ENCODE peak calls at places on chromosomes 5 and 9, in ten cellular contexts. E, G, D, A, L, C, V, R, F and S are unnamed samples.

GRCh38 chr5:170633235-170634041 is 129.6 kb downstream of the KCNIP1 start:
- DNase-seq in D (peak; percentile 65), L (peak; percentile 27), G (no peak), F (peak; percentile 84), C (peak; percentile 82), R (peak; percentile 50), V (peak; percentile 84), E (peak; percentile 90), A (peak; percentile 85), S (no peak)

GRCh38 chr5:133841831-133842750 is 126.3 kb downstream of the C5orf15 start:
- DNase-seq in F (no peak), L (no peak), G (no peak), R (no peak), E (no peak), C (no peak), D (no peak), V (no peak), A (no peak), S (no peak)

GRCh38 chr9:98225015-98225442 is 30.4 kb downstream of the TBC1D2 start:
- DNase-seq in G (no peak), E (no peak), D (no peak), C (no peak), F (no peak), L (no peak), R (no peak), V (no peak), A (no peak), S (peak; percentile 79)

GRCh38 chr9:7117676-7118561 is 360.1 kb downstream of the KDM4C start:
- DNase-seq in E (peak; percentile 69), C (no peak), R (no peak), A (peak; percentile 93), G (peak; percentile 13), L (peak; percentile 56), D (peak; percentile 58), F (no peak), V (no peak), S (no peak)

GRCh38 chr9:77917800-77918199 is 113.8 kb downstream of the GNAQ start:
- DNase-seq in A (no peak), E (no peak), D (no peak), F (no peak), L (no peak), R (no peak), C (no peak), G (no peak), V (no peak), S (no peak)

GRCh38 chr5:89342106-89342876 is 459.3 kb upstream of the MEF2C start:
- DNase-seq in C (no peak), F (no peak), L (peak; percentile 37), V (peak; percentile 96), E (peak; percentile 87), D (peak; percentile 86), G (no peak), R (no peak), A (peak; percentile 87), S (no peak)

GRCh38 chr5:127431977-127432376 is 85.5 kb upstream of the PRRC1 start:
- DNase-seq in G (no peak), R (no peak), D (no peak), V (no peak), A (no peak), E (no peak), L (no peak), F (no peak), C (no peak), S (no peak)

GRCh38 chr9:78121488-78121887 is 89.9 kb upstream of the GNAQ start:
- DNase-seq in V (peak; percentile 38), G (no peak), C (peak; percentile 67), F (peak; percentile 76), R (peak; percentile 35), L (peak; percentile 54), E (peak; percentile 81), A (peak; percentile 66), D (peak; percentile 58), S (peak; percentile 56)

GRCh38 chr5:41637424-41637823 is 127.0 kb upstream of the PLCXD3 start:
- DNase-seq in A (no peak), F (no peak), E (no peak), D (no peak), G (no peak), C (no peak), R (no peak), L (no peak), V (peak; percentile 18), S (peak; percentile 18)

GRCh38 chr9:34047864-34048729 is 590 bp downstream of the UBAP2 start:
- DNase-seq in E (peak; percentile 6), R (peak; percentile 6), D (no peak), V (peak; percentile 14), F (peak; percentile 42), A (peak; percentile 23), L (peak; percentile 54), G (peak; percentile 62), C (no peak), S (peak; percentile 59)

GRCh38 chr9:127524373-127524772 is 73.1 kb downstream of the LRSAM1 start:
- DNase-seq in C (no peak), L (no peak), V (peak; percentile 85), E (no peak), A (no peak), D (peak; percentile 56), F (no peak), R (no peak), G (no peak), S (no peak)

GRCh38 chr9:127522727-127523126 is 71.4 kb downstream of the LRSAM1 start:
- DNase-seq in V (no peak), D (no peak), G (no peak), R (no peak), C (no peak), A (peak; percentile 37), F (no peak), L (peak; percentile 79), E (no peak), S (no peak)

GRCh38 chr9:127521919-127522304 is 70.6 kb downstream of the LRSAM1 start:
- DNase-seq in G (no peak), L (peak; percentile 63), E (no peak), D (no peak), V (no peak), R (no peak), F (no peak), C (no peak), A (no peak), S (no peak)

GRCh38 chr9:127520941-127521918 is 69.9 kb downstream of the LRSAM1 start:
- DNase-seq in L (no peak), A (peak; percentile 87), R (no peak), F (no peak), G (no peak), C (no peak), V (peak; percentile 91), D (peak; percentile 83), E (peak; percentile 94), S (no peak)

GRCh38 chr9:127523312-127523851 is 72.1 kb downstream of the LRSAM1 start:
- DNase-seq in F (no peak), A (peak; percentile 72), V (peak; percentile 40), E (peak; percentile 67), G (no peak), R (peak; percentile 50), L (no peak), D (peak; percentile 50), C (no peak), S (no peak)
- TF ChIP-seq CTCF in F (peak; percentile 54), A (peak; percentile 71), V (peak; percentile 58), E (peak; percentile 72), G (no peak), R (peak; percentile 76), L (peak; percentile 66), D (peak; percentile 50), C (no peak), S (no peak)

GRCh38 chr5:9516591-9516990 is 29.3 kb downstream of the SEMA5A start:
- DNase-seq in R (no peak), E (no peak), G (no peak), L (no peak), C (no peak), D (no peak), V (no peak), F (no peak), A (no peak), S (no peak)
- TF ChIP-seq CTCF in R (no peak), E (peak; percentile 23), G (no peak), L (peak; percentile 25), C (no peak), D (no peak), V (no peak), F (peak; percentile 3), A (no peak), S (no peak)

GRCh38 chr9:35658144-35658893 is at the start of gene CCDC107:
- DNase-seq in E (peak; percentile 85), F (peak; percentile 93), G (peak; percentile 97), L (peak; percentile 72), C (peak; percentile 73), D (peak; percentile 81), R (no peak), V (peak; percentile 70), A (peak; percentile 74), S (peak; percentile 89)

GRCh38 chr9:35656340-35656739 is 1.5 kb downstream of the RMRP start:
- DNase-seq in G (no peak), V (no peak), C (no peak), A (no peak), E (no peak), F (no peak), D (no peak), R (no peak), L (no peak), S (no peak)

GRCh38 chr9:35656841-35657326 is 935 bp downstream of the RMRP start:
- DNase-seq in F (no peak), R (no peak), L (no peak), C (no peak), V (no peak), G (no peak), E (no peak), D (no peak), A (no peak), S (no peak)

GRCh38 chr9:35658894-35659220 is 765 bp downstream of the CCDC107 start:
- DNase-seq in A (peak; percentile 70), F (no peak), G (no peak), L (peak; percentile 54), C (no peak), E (peak; percentile 57), V (peak; percentile 70), D (peak; percentile 70), R (peak; percentile 24), S (no peak)

GRCh38 chr9:35657327-35658143 is at the start of gene RMRP:
- DNase-seq in G (peak; percentile 93), L (peak; percentile 99), R (peak; percentile 99), F (peak; percentile 100), E (peak; percentile 100), C (peak; percentile 89), D (peak; percentile 100), V (peak; percentile 99), A (peak; percentile 99), S (peak; percentile 99)
- TF ChIP-seq CTCF in G (no peak), L (peak; percentile 25), R (no peak), F (peak; percentile 23), E (peak; percentile 30), C (peak; percentile 86), D (peak; percentile 20), V (peak; percentile 34), A (no peak), S (peak; percentile 51)

GRCh38 chr9:70135176-70135575 is 91.5 kb downstream of the MAMDC2 start:
- DNase-seq in R (no peak), A (no peak), E (peak; percentile 38), D (no peak), G (no peak), L (no peak), V (peak; percentile 18), F (no peak), C (no peak), S (no peak)
- TF ChIP-seq CTCF in R (no peak), A (no peak), E (peak; percentile 28), D (peak; percentile 32), G (no peak), L (no peak), V (no peak), F (no peak), C (no peak), S (no peak)